ENCODE peak calls at places on chromosomes 7 and 10, in five cellular contexts. U is spleen; W is CD8-positive, alpha-beta T cell; C is Peyer's patch; N is OCI-LY7. Q is an unnamed sample.
A peak's percentile ranks its signal among the peaks of the same experiment; 100 is the strongest.

GRCh38 chr7:19061331-19061730 is 56.1 kb downstream of the TWIST1 start:
- DNase-seq in C (no peak), W (no peak), N (no peak), U (no peak), Q (no peak)

GRCh38 chr10:14008648-14009072 is 322.1 kb downstream of the FRMD4A start:
- DNase-seq in W (no peak), U (no peak), C (no peak), N (no peak), Q (peak; percentile 8)

GRCh38 chr7:94923412-94923811 is 16.0 kb downstream of the PPP1R9A start:
- DNase-seq in U (no peak), N (peak; percentile 38), C (no peak), W (no peak), Q (no peak)

GRCh38 chr10:111209666-111210065 is 132.8 kb downstream of the ADRA2A start:
- DNase-seq in W (no peak), U (no peak), C (no peak), N (no peak), Q (no peak)

GRCh38 chr7:133675510-133676218 is 422.8 kb downstream of the EXOC4 start:
- DNase-seq in C (no peak), U (no peak), W (no peak), N (no peak), Q (no peak)

GRCh38 chr7:96962221-96962620 is 43.1 kb upstream of the DLX6 start:
- DNase-seq in W (no peak), C (no peak), N (no peak), U (no peak), Q (no peak)

GRCh38 chr7:66152538-66153191 is 38.0 kb downstream of the CRCP start:
- DNase-seq in W (no peak), C (no peak), N (no peak), U (no peak), Q (no peak)

GRCh38 chr7:49398236-49398635 is 375.2 kb upstream of the VWC2 start:
- DNase-seq in U (no peak), N (no peak), W (no peak), C (no peak), Q (no peak)

GRCh38 chr7:101210143-101210542 is 7.2 kb downstream of the PLOD3 start:
- DNase-seq in N (no peak), U (no peak), C (no peak), W (no peak), Q (no peak)

GRCh38 chr7:135091717-135092116 is 56.2 kb upstream of the TMEM140 start:
- DNase-seq in C (no peak), W (no peak), N (no peak), U (no peak), Q (no peak)

GRCh38 chr10:132828681-132829080 is 42.7 kb upstream of the NKX6-2 start:
- DNase-seq in N (no peak), U (peak; percentile 49), C (peak; percentile 31), W (no peak), Q (no peak)

GRCh38 chr10:3944591-3944990 is 159.6 kb upstream of the KLF6 start:
- DNase-seq in N (no peak), W (no peak), U (no peak), C (no peak), Q (no peak)

GRCh38 chr7:12557282-12557681 is 13.2 kb upstream of the SCIN start:
- DNase-seq in U (no peak), C (no peak), N (no peak), W (no peak), Q (no peak)

GRCh38 chr10:70137927-70138883 is 5.6 kb upstream of the AIFM2 start:
- DNase-seq in C (no peak), N (no peak), U (peak; percentile 47), W (no peak), Q (no peak)

GRCh38 chr7:151755131-151755787 is 121.7 kb downstream of the PRKAG2 start:
- DNase-seq in N (no peak), U (no peak), W (no peak), C (no peak), Q (no peak)

GRCh38 chr10:99394256-99394655 is 36.2 kb downstream of the GOT1 start:
- DNase-seq in U (no peak), N (no peak), C (no peak), W (no peak), Q (no peak)

GRCh38 chr7:118153551-118154177 is 30.3 kb upstream of the LSM8 start:
- DNase-seq in U (no peak), W (no peak), C (no peak), N (peak; percentile 47), Q (peak; percentile 36)

GRCh38 chr7:102225025-102225424 is 61.6 kb upstream of the SH2B2 start:
- DNase-seq in N (no peak), W (no peak), U (no peak), C (no peak), Q (no peak)

GRCh38 chr7:18993933-18994668 is 123.3 kb downstream of the TWIST1 start:
- DNase-seq in N (no peak), W (no peak), U (no peak), C (no peak), Q (no peak)

GRCh38 chr10:18469125-18469524 is 182.3 kb downstream of the NSUN6 start:
- DNase-seq in U (no peak), C (no peak), N (no peak), W (no peak), Q (no peak)

GRCh38 chr7:85341121-85341520 is 154.3 kb upstream of the SEMA3D start:
- DNase-seq in W (no peak), N (no peak), U (no peak), C (no peak), Q (no peak)

GRCh38 chr10:3652886-3653285 is 132.1 kb downstream of the KLF6 start:
- DNase-seq in U (no peak), C (no peak), W (no peak), N (no peak), Q (peak; percentile 12)

GRCh38 chr10:126156012-126156411 is 232.3 kb downstream of the ADAM12 start:
- DNase-seq in U (no peak), W (no peak), C (no peak), N (no peak), Q (no peak)
- H3K4me1 ChIP-seq in U (no peaks in the 10 kb centered on the region), W (no peaks in the 10 kb centered on the region), C (no peaks in the 10 kb centered on the region), N (no peaks in the 10 kb centered on the region), Q (no peaks in the 10 kb centered on the region)

GRCh38 chr10:78314651-78315050 is 281.0 kb downstream of the RPS24 start:
- DNase-seq in W (no peak), N (no peak), C (no peak), U (peak; percentile 10), Q (no peak)
- H3K4me1 ChIP-seq in W (no peaks in the 10 kb centered on the region), N (no peaks in the 10 kb centered on the region), C (no peaks in the 10 kb centered on the region), U (no peaks in the 10 kb centered on the region), Q (peaks cover 2% of the 10 kb centered on the region)

GRCh38 chr10:59905066-59905734 is 1.2 kb downstream of the CCDC6 start:
- DNase-seq in W (peak; percentile 34), U (peak; percentile 86), N (peak; percentile 52), C (peak; percentile 65), Q (peak; percentile 26)
- H3K4me1 ChIP-seq in W (peaks cover 53% of the 10 kb centered on the region), U (peaks cover 65% of the 10 kb centered on the region), N (peaks cover 52% of the 10 kb centered on the region), C (peaks cover 17% of the 10 kb centered on the region), Q (peaks cover 57% of the 10 kb centered on the region)

GRCh38 chr10:124675824-124676223 is 68.4 kb downstream of the FAM53B start:
- DNase-seq in U (no peak), N (no peak), W (no peak), C (no peak), Q (no peak)

GRCh38 chr10:124676416-124677062 is 67.6 kb downstream of the FAM53B start:
- DNase-seq in N (no peak), W (no peak), U (no peak), C (no peak), Q (no peak)

GRCh38 chr10:124674768-124675222 is 69.4 kb downstream of the FAM53B start:
- DNase-seq in U (peak; percentile 75), C (no peak), N (no peak), W (no peak), Q (no peak)

GRCh38 chr10:124677291-124677690 is 66.9 kb downstream of the FAM53B start:
- DNase-seq in N (no peak), W (no peak), U (peak; percentile 80), C (no peak), Q (no peak)

GRCh38 chr10:124675261-124675660 is 68.9 kb downstream of the FAM53B start:
- DNase-seq in U (peak; percentile 60), N (no peak), C (no peak), W (no peak), Q (no peak)
- H3K4me1 ChIP-seq in U (peaks cover 98% of the 10 kb centered on the region), N (no peaks in the 10 kb centered on the region), C (peaks cover 16% of the 10 kb centered on the region), W (peaks cover 100% of the 10 kb centered on the region), Q (peaks cover 100% of the 10 kb centered on the region)

GRCh38 chr7:7271094-7271874 is 88.9 kb downstream of the C1GALT1 start:
- DNase-seq in U (no peak), W (no peak), N (peak; percentile 27), C (no peak), Q (no peak)
- H3K4me1 ChIP-seq in U (no peaks in the 10 kb centered on the region), W (no peaks in the 10 kb centered on the region), N (peaks cover 5% of the 10 kb centered on the region), C (no peaks in the 10 kb centered on the region), Q (no peaks in the 10 kb centered on the region)

GRCh38 chr7:116139807-116140206 is 70.5 kb upstream of the TES start:
- DNase-seq in U (no peak), W (no peak), C (no peak), N (no peak), Q (no peak)

GRCh38 chr7:116142850-116143249 is 67.5 kb upstream of the TES start:
- DNase-seq in W (peak; percentile 27), N (no peak), U (no peak), C (no peak), Q (peak; percentile 33)

GRCh38 chr7:116139007-116139406 is 71.3 kb upstream of the TES start:
- DNase-seq in N (no peak), W (no peak), U (no peak), C (no peak), Q (no peak)

GRCh38 chr7:116145245-116145852 is 65.0 kb upstream of the TES start:
- DNase-seq in U (no peak), W (no peak), N (no peak), C (no peak), Q (no peak)

DNA sequence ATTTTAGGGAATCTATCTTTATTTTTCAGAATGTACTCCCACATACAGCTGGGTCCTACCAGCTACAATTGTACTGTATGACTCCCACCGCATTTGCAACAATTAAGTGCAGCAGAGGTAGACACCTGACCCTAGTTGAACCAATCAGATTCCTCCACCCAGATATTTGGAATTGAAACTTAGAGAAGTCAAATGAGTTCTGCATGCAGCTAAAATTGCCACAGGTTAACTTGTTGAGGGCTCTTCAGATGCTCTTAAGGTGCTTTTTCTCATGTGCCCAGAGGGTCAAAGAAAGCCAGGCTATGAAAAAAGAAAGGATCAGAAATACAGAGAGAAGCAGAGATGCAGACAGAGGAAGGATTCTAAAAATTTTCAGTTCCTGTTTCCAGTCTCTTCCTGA is 68.0 kb upstream of the TES start:
- DNase-seq in U (no peak), C (no peak), N (no peak), W (no peak), Q (no peak)
- H3K4me1 ChIP-seq in U (peaks cover 12% of the 10 kb centered on the region), C (no peaks in the 10 kb centered on the region), N (no peaks in the 10 kb centered on the region), W (peaks cover 4% of the 10 kb centered on the region), Q (peaks cover 3% of the 10 kb centered on the region)

DNA sequence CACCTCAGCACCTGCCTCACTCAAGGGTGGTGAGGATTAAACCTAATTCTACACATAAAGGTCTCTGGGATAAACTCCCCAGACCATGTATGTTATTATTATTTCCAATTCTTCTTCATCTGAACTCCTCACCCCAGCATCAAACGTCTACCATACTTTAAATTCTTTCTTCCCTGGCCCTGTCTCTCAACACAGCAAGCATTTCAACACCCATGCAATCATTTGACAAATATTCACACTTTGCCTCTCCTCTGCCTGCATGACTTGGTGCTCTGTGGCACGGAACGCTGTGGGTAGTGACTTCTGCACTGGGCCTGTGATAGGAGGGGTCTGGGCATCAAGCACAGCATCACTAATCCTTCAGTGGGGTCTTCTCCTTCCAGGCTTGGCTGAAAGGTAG is 490.8 kb downstream of the TNS3 start:
- DNase-seq in C (no peak), N (no peak), U (no peak), W (no peak), Q (no peak)
- H3K4me1 ChIP-seq in C (no peaks in the 10 kb centered on the region), N (no peaks in the 10 kb centered on the region), U (no peaks in the 10 kb centered on the region), W (no peaks in the 10 kb centered on the region), Q (no peaks in the 10 kb centered on the region)

GRCh38 chr10:28684986-28685580 is 7.8 kb downstream of the BAMBI start:
- DNase-seq in W (no peak), N (no peak), U (no peak), C (no peak), Q (no peak)
- H3K4me1 ChIP-seq in W (peaks cover 1% of the 10 kb centered on the region), N (peaks cover 10% of the 10 kb centered on the region), U (peaks cover 6% of the 10 kb centered on the region), C (no peaks in the 10 kb centered on the region), Q (peaks cover 1% of the 10 kb centered on the region)

Q was measured in CD4-positive, alpha-beta memory T cell.